ENCODE peak calls at places on chromosomes 16 and 17, in six cellular contexts. One of them, this sample, is unnamed.

GRCh38 chr17:36934759-36935630 is 2.3 kb upstream of the LHX1 start:
- DNase-seq in dorsolateral prefrontal cortex: no peak
- DNase-seq in mesothelial cell of epicardium: no peak
- DNase-seq in heart right ventricle: no peak
- DNase-seq in retinal pigment epithelial cell: no peak
- DNase-seq in tibial nerve: no peak
- DNase-seq in this sample: peak

GRCh38 chr16:67805718-67806427 is 487 bp downstream of the RANBP10 start:
- DNase-seq in mesothelial cell of epicardium: no peak
- DNase-seq in heart right ventricle: no peak
- DNase-seq in dorsolateral prefrontal cortex: no peak
- DNase-seq in retinal pigment epithelial cell: no peak
- DNase-seq in tibial nerve: no peak
- DNase-seq in this sample: no peak

GRCh38 chr17:2419526-2419925 is 18.7 kb upstream of the MNT start:
- DNase-seq in tibial nerve: no peak
- DNase-seq in dorsolateral prefrontal cortex: no peak
- DNase-seq in retinal pigment epithelial cell: no peak
- DNase-seq in heart right ventricle: no peak
- DNase-seq in mesothelial cell of epicardium: no peak
- DNase-seq in this sample: no peak

GRCh38 chr16:17938546-17938945 is 398.0 kb downstream of the NPIPA8 start:
- DNase-seq in mesothelial cell of epicardium: no peak
- DNase-seq in tibial nerve: no peak
- DNase-seq in dorsolateral prefrontal cortex: no peak
- DNase-seq in retinal pigment epithelial cell: no peak
- DNase-seq in heart right ventricle: no peak
- DNase-seq in this sample: no peak

GRCh38 chr17:69468211-69468610 is 53.7 kb downstream of the MAP2K6 start:
- DNase-seq in heart right ventricle: no peak
- DNase-seq in retinal pigment epithelial cell: no peak
- DNase-seq in mesothelial cell of epicardium: no peak
- DNase-seq in tibial nerve: no peak
- DNase-seq in dorsolateral prefrontal cortex: no peak
- DNase-seq in this sample: no peak

GRCh38 chr17:20890338-20890737 is 152.5 kb downstream of the USP22 start:
- DNase-seq in retinal pigment epithelial cell: no peak
- DNase-seq in mesothelial cell of epicardium: no peak
- DNase-seq in heart right ventricle: no peak
- DNase-seq in tibial nerve: no peak
- DNase-seq in dorsolateral prefrontal cortex: no peak
- DNase-seq in this sample: no peak

GRCh38 chr16:84421938-84422220 is 53.5 kb downstream of the ATP2C2 start:
- DNase-seq in retinal pigment epithelial cell: no peak
- DNase-seq in mesothelial cell of epicardium: no peak
- DNase-seq in heart right ventricle: no peak
- DNase-seq in dorsolateral prefrontal cortex: no peak
- DNase-seq in tibial nerve: no peak
- DNase-seq in this sample: no peak

GRCh38 chr17:2214047-2214717 is 89.4 kb downstream of the SMG6 start:
- DNase-seq in mesothelial cell of epicardium: peak
- DNase-seq in tibial nerve: peak
- DNase-seq in dorsolateral prefrontal cortex: peak
- DNase-seq in retinal pigment epithelial cell: peak
- DNase-seq in heart right ventricle: peak
- DNase-seq in this sample: no peak

GRCh38 chr17:9928601-9929341 is 23.7 kb upstream of the RCVRN start:
- DNase-seq in dorsolateral prefrontal cortex: no peak
- DNase-seq in retinal pigment epithelial cell: peak
- DNase-seq in mesothelial cell of epicardium: peak
- DNase-seq in tibial nerve: no peak
- DNase-seq in heart right ventricle: no peak
- DNase-seq in this sample: no peak

GRCh38 chr17:74671031-74671771 is 41.5 kb downstream of the CD300LF start:
- DNase-seq in heart right ventricle: peak
- DNase-seq in dorsolateral prefrontal cortex: peak
- DNase-seq in retinal pigment epithelial cell: peak
- DNase-seq in tibial nerve: peak
- DNase-seq in mesothelial cell of epicardium: peak
- DNase-seq in this sample: peak

GRCh38 chr17:34892864-34893263 is 68.4 kb downstream of the CCT6B start:
- DNase-seq in mesothelial cell of epicardium: peak
- DNase-seq in heart right ventricle: no peak
- DNase-seq in retinal pigment epithelial cell: no peak
- DNase-seq in tibial nerve: no peak
- DNase-seq in dorsolateral prefrontal cortex: no peak
- DNase-seq in this sample: no peak
- TF ChIP-seq CTCF in mesothelial cell of epicardium: no peak
- TF ChIP-seq CTCF in heart right ventricle: peak
- TF ChIP-seq CTCF in retinal pigment epithelial cell: peak
- TF ChIP-seq CTCF in tibial nerve: peak
- TF ChIP-seq CTCF in dorsolateral prefrontal cortex: peak
- TF ChIP-seq CTCF in this sample: no peak

GRCh38 chr17:45051060-45051719 is at the start of gene DCAKD:
- DNase-seq in heart right ventricle: peak
- DNase-seq in retinal pigment epithelial cell: peak
- DNase-seq in mesothelial cell of epicardium: peak
- DNase-seq in tibial nerve: peak
- DNase-seq in dorsolateral prefrontal cortex: peak
- DNase-seq in this sample: peak

GRCh38 chr17:45052052-45052772 is 780 bp upstream of the DCAKD start:
- DNase-seq in retinal pigment epithelial cell: no peak
- DNase-seq in heart right ventricle: peak
- DNase-seq in dorsolateral prefrontal cortex: no peak
- DNase-seq in mesothelial cell of epicardium: peak
- DNase-seq in tibial nerve: no peak
- DNase-seq in this sample: peak

GRCh38 chr17:45050680-45051059 is 762 bp downstream of the DCAKD start:
- DNase-seq in mesothelial cell of epicardium: no peak
- DNase-seq in tibial nerve: no peak
- DNase-seq in heart right ventricle: no peak
- DNase-seq in retinal pigment epithelial cell: no peak
- DNase-seq in dorsolateral prefrontal cortex: no peak
- DNase-seq in this sample: peak

GRCh38 chr17:45046536-45047125 is 4.8 kb downstream of the DCAKD start:
- DNase-seq in mesothelial cell of epicardium: no peak
- DNase-seq in retinal pigment epithelial cell: no peak
- DNase-seq in heart right ventricle: no peak
- DNase-seq in dorsolateral prefrontal cortex: no peak
- DNase-seq in tibial nerve: no peak
- DNase-seq in this sample: no peak

DNA sequence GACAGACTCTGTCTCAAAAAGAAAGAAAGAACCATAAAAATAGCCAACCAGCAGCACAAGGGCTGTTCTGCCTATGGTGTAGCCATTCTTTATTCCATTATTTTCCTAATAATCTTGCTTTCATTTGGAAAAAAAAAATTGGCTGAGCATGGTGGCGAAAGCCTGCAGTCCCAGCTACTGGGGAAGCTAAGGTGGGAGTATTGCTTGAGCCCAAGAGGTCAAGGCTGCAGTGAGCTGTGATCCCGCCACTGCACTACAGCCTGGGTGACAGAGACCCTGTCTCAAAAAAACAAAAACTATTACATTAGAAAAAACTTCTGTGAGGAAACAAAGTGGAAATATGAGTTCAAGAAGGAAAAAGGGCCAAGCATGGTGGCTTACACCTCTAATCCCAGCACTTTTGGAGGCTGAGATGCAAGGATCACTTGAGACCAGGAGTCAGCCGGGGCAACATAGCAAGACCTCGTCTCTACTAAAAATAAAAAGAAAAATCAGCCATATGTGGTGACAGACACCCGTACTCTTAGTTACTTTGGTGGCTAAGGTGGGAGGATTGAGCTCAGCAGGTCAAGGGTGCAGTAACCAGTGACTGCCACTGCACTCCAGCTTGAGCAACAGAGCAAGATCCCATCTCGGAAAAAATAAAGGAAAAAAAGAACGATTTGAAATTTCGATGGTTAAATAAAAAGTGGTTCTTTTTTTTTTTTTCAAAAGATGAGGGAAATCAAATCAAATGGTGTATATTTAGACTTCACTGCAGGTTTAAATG is 2.5 kb downstream of the DCAKD start:
- DNase-seq in retinal pigment epithelial cell: no peak
- DNase-seq in tibial nerve: no peak
- DNase-seq in dorsolateral prefrontal cortex: no peak
- DNase-seq in heart right ventricle: no peak
- DNase-seq in mesothelial cell of epicardium: no peak
- DNase-seq in this sample: no peak
- TF ChIP-seq CTCF in retinal pigment epithelial cell: peak
- TF ChIP-seq CTCF in tibial nerve: no peak
- TF ChIP-seq CTCF in dorsolateral prefrontal cortex: peak
- TF ChIP-seq CTCF in heart right ventricle: no peak
- TF ChIP-seq CTCF in mesothelial cell of epicardium: peak
- TF ChIP-seq CTCF in this sample: no peak

GRCh38 chr17:17892009-17892408 is 55.2 kb upstream of the SREBF1 start:
- DNase-seq in mesothelial cell of epicardium: no peak
- DNase-seq in retinal pigment epithelial cell: no peak
- DNase-seq in heart right ventricle: no peak
- DNase-seq in dorsolateral prefrontal cortex: no peak
- DNase-seq in tibial nerve: no peak
- DNase-seq in this sample: no peak
- TF ChIP-seq CTCF in mesothelial cell of epicardium: no peak
- TF ChIP-seq CTCF in retinal pigment epithelial cell: no peak
- TF ChIP-seq CTCF in heart right ventricle: no peak
- TF ChIP-seq CTCF in dorsolateral prefrontal cortex: no peak
- TF ChIP-seq CTCF in tibial nerve: no peak
- TF ChIP-seq CTCF in this sample: no peak

GRCh38 chr17:56178203-56178602 is 24.9 kb downstream of the ANKFN1 start:
- DNase-seq in retinal pigment epithelial cell: no peak
- DNase-seq in heart right ventricle: no peak
- DNase-seq in mesothelial cell of epicardium: no peak
- DNase-seq in dorsolateral prefrontal cortex: no peak
- DNase-seq in tibial nerve: no peak
- DNase-seq in this sample: no peak
- TF ChIP-seq CTCF in retinal pigment epithelial cell: no peak
- TF ChIP-seq CTCF in heart right ventricle: no peak
- TF ChIP-seq CTCF in mesothelial cell of epicardium: no peak
- TF ChIP-seq CTCF in dorsolateral prefrontal cortex: no peak
- TF ChIP-seq CTCF in tibial nerve: no peak
- TF ChIP-seq CTCF in this sample: no peak

GRCh38 chr17:80949451-80950421 is 41.9 kb upstream of the CHMP6 start:
- DNase-seq in tibial nerve: no peak
- DNase-seq in mesothelial cell of epicardium: no peak
- DNase-seq in retinal pigment epithelial cell: no peak
- DNase-seq in heart right ventricle: no peak
- DNase-seq in dorsolateral prefrontal cortex: no peak
- DNase-seq in this sample: no peak
- TF ChIP-seq CTCF in tibial nerve: no peak
- TF ChIP-seq CTCF in mesothelial cell of epicardium: no peak
- TF ChIP-seq CTCF in retinal pigment epithelial cell: no peak
- TF ChIP-seq CTCF in heart right ventricle: no peak
- TF ChIP-seq CTCF in dorsolateral prefrontal cortex: no peak
- TF ChIP-seq CTCF in this sample: no peak

GRCh38 chr17:62692721-62693431 is 65.4 kb downstream of the MRC2 start:
- DNase-seq in tibial nerve: no peak
- DNase-seq in dorsolateral prefrontal cortex: no peak
- DNase-seq in mesothelial cell of epicardium: no peak
- DNase-seq in retinal pigment epithelial cell: no peak
- DNase-seq in heart right ventricle: no peak
- DNase-seq in this sample: no peak
- TF ChIP-seq CTCF in tibial nerve: peak
- TF ChIP-seq CTCF in dorsolateral prefrontal cortex: peak
- TF ChIP-seq CTCF in mesothelial cell of epicardium: no peak
- TF ChIP-seq CTCF in retinal pigment epithelial cell: peak
- TF ChIP-seq CTCF in heart right ventricle: peak
- TF ChIP-seq CTCF in this sample: no peak

GRCh38 chr17:34095101-34095500 is 160.0 kb upstream of the CCL2 start:
- DNase-seq in tibial nerve: no peak
- DNase-seq in heart right ventricle: no peak
- DNase-seq in mesothelial cell of epicardium: no peak
- DNase-seq in dorsolateral prefrontal cortex: no peak
- DNase-seq in retinal pigment epithelial cell: no peak
- DNase-seq in this sample: no peak

GRCh38 chr17:34091975-34092374 is 163.1 kb upstream of the CCL2 start:
- DNase-seq in dorsolateral prefrontal cortex: no peak
- DNase-seq in retinal pigment epithelial cell: no peak
- DNase-seq in mesothelial cell of epicardium: no peak
- DNase-seq in heart right ventricle: no peak
- DNase-seq in tibial nerve: no peak
- DNase-seq in this sample: no peak

GRCh38 chr17:34090593-34090992 is 164.5 kb upstream of the CCL2 start:
- DNase-seq in retinal pigment epithelial cell: no peak
- DNase-seq in dorsolateral prefrontal cortex: no peak
- DNase-seq in heart right ventricle: no peak
- DNase-seq in tibial nerve: no peak
- DNase-seq in mesothelial cell of epicardium: no peak
- DNase-seq in this sample: no peak
- TF ChIP-seq CTCF in retinal pigment epithelial cell: no peak
- TF ChIP-seq CTCF in dorsolateral prefrontal cortex: no peak
- TF ChIP-seq CTCF in heart right ventricle: no peak
- TF ChIP-seq CTCF in tibial nerve: no peak
- TF ChIP-seq CTCF in mesothelial cell of epicardium: no peak
- TF ChIP-seq CTCF in this sample: no peak

DNA sequence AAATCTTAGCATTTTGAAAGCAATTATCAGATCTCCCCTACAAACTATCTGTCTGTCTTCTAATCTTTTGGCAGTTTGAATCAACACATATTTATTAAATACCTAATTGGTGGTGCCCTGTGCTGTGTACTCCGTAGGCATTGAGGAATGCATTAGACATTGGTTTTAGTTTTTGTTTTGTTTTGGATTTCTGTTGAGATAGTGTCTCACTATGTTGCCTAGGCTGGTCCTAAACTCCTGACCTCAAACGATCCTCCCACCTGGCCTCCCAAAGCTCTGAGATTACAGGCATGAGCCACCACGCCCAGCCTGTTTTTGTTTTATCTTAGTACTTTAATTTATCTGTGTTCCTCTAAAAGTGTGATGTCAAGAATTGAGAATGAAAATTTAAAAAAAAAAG is 124.8 kb upstream of the RBL2 start:
- DNase-seq in retinal pigment epithelial cell: no peak
- DNase-seq in mesothelial cell of epicardium: no peak
- DNase-seq in tibial nerve: no peak
- DNase-seq in heart right ventricle: no peak
- DNase-seq in dorsolateral prefrontal cortex: no peak
- DNase-seq in this sample: no peak
- TF ChIP-seq CTCF in retinal pigment epithelial cell: no peak
- TF ChIP-seq CTCF in mesothelial cell of epicardium: no peak
- TF ChIP-seq CTCF in tibial nerve: no peak
- TF ChIP-seq CTCF in heart right ventricle: no peak
- TF ChIP-seq CTCF in dorsolateral prefrontal cortex: no peak
- TF ChIP-seq CTCF in this sample: no peak

GRCh38 chr16:21104124-21104860 is 46.4 kb downstream of the DNAH3 start:
- DNase-seq in tibial nerve: no peak
- DNase-seq in dorsolateral prefrontal cortex: no peak
- DNase-seq in retinal pigment epithelial cell: no peak
- DNase-seq in mesothelial cell of epicardium: no peak
- DNase-seq in heart right ventricle: peak
- DNase-seq in this sample: no peak

GRCh38 chr16:21097151-21097550 is 53.5 kb downstream of the DNAH3 start:
- DNase-seq in tibial nerve: no peak
- DNase-seq in retinal pigment epithelial cell: no peak
- DNase-seq in mesothelial cell of epicardium: no peak
- DNase-seq in heart right ventricle: no peak
- DNase-seq in dorsolateral prefrontal cortex: no peak
- DNase-seq in this sample: no peak

GRCh38 chr16:21100447-21100846 is 50.2 kb downstream of the DNAH3 start:
- DNase-seq in heart right ventricle: no peak
- DNase-seq in tibial nerve: no peak
- DNase-seq in mesothelial cell of epicardium: no peak
- DNase-seq in retinal pigment epithelial cell: no peak
- DNase-seq in dorsolateral prefrontal cortex: no peak
- DNase-seq in this sample: no peak

GRCh38 chr16:21101631-21102420 is 48.8 kb downstream of the DNAH3 start:
- DNase-seq in heart right ventricle: no peak
- DNase-seq in mesothelial cell of epicardium: no peak
- DNase-seq in retinal pigment epithelial cell: peak
- DNase-seq in tibial nerve: no peak
- DNase-seq in dorsolateral prefrontal cortex: no peak
- DNase-seq in this sample: no peak
- TF ChIP-seq CTCF in heart right ventricle: peak
- TF ChIP-seq CTCF in mesothelial cell of epicardium: no peak
- TF ChIP-seq CTCF in retinal pigment epithelial cell: peak
- TF ChIP-seq CTCF in tibial nerve: peak
- TF ChIP-seq CTCF in dorsolateral prefrontal cortex: no peak
- TF ChIP-seq CTCF in this sample: no peak